ENCODE peak calls at places on chromosome 12, in eight cellular contexts. One of them, this sample, is unnamed.

GRCh38 chr12:25412735-25413134 is 140.3 kb downstream of the LMNTD1 start:
- DNase-seq in NCI-H1105: no peak
- DNase-seq in MV-4-11: no peak
- DNase-seq in T follicular helper cell: no peak
- DNase-seq in mucosa of gallbladder: no peak
- DNase-seq in T1000: no peak
- DNase-seq in NCI-H69: no peak
- DNase-seq in activated CD8-positive, alpha-beta memory T cell treated with anti-CD3 and anti-CD28 coated beads for 4 hours: no peak
- DNase-seq in this sample: no peak

GRCh38 chr12:89390802-89391673 is 38.7 kb upstream of the DUSP6 start:
- DNase-seq in activated CD8-positive, alpha-beta memory T cell treated with anti-CD3 and anti-CD28 coated beads for 4 hours: no peak
- DNase-seq in mucosa of gallbladder: peak
- DNase-seq in T follicular helper cell: no peak
- DNase-seq in NCI-H1105: no peak
- DNase-seq in T1000: peak
- DNase-seq in MV-4-11: peak
- DNase-seq in NCI-H69: no peak
- DNase-seq in this sample: no peak

GRCh38 chr12:71503579-71504470 is 64.2 kb downstream of the LGR5 start:
- DNase-seq in NCI-H69: peak
- DNase-seq in mucosa of gallbladder: no peak
- DNase-seq in T1000: no peak
- DNase-seq in T follicular helper cell: no peak
- DNase-seq in activated CD8-positive, alpha-beta memory T cell treated with anti-CD3 and anti-CD28 coated beads for 4 hours: no peak
- DNase-seq in NCI-H1105: peak
- DNase-seq in MV-4-11: no peak
- DNase-seq in this sample: no peak

GRCh38 chr12:6279631-6280030 is 30.9 kb upstream of the PLEKHG6 start:
- DNase-seq in T follicular helper cell: no peak
- DNase-seq in NCI-H69: no peak
- DNase-seq in MV-4-11: no peak
- DNase-seq in mucosa of gallbladder: no peak
- DNase-seq in activated CD8-positive, alpha-beta memory T cell treated with anti-CD3 and anti-CD28 coated beads for 4 hours: no peak
- DNase-seq in NCI-H1105: no peak
- DNase-seq in T1000: peak
- DNase-seq in this sample: no peak

GRCh38 chr12:99200711-99201384 is 446.7 kb upstream of the GARIN6 start:
- DNase-seq in T1000: no peak
- DNase-seq in T follicular helper cell: no peak
- DNase-seq in NCI-H1105: no peak
- DNase-seq in MV-4-11: no peak
- DNase-seq in activated CD8-positive, alpha-beta memory T cell treated with anti-CD3 and anti-CD28 coated beads for 4 hours: no peak
- DNase-seq in mucosa of gallbladder: no peak
- DNase-seq in NCI-H69: no peak
- DNase-seq in this sample: no peak

GRCh38 chr12:52018448-52019122 is 11.8 kb downstream of the TAMALIN start:
- DNase-seq in activated CD8-positive, alpha-beta memory T cell treated with anti-CD3 and anti-CD28 coated beads for 4 hours: no peak
- DNase-seq in NCI-H1105: no peak
- DNase-seq in T follicular helper cell: no peak
- DNase-seq in NCI-H69: peak
- DNase-seq in T1000: no peak
- DNase-seq in MV-4-11: no peak
- DNase-seq in mucosa of gallbladder: no peak
- DNase-seq in this sample: no peak

GRCh38 chr12:67141405-67142018 is 127.6 kb upstream of the CAND1 start:
- DNase-seq in MV-4-11: no peak
- DNase-seq in T follicular helper cell: no peak
- DNase-seq in NCI-H1105: no peak
- DNase-seq in activated CD8-positive, alpha-beta memory T cell treated with anti-CD3 and anti-CD28 coated beads for 4 hours: no peak
- DNase-seq in NCI-H69: peak
- DNase-seq in T1000: no peak
- DNase-seq in mucosa of gallbladder: no peak
- DNase-seq in this sample: no peak

GRCh38 chr12:65540140-65540539 is 261.7 kb downstream of the MSRB3 start:
- DNase-seq in NCI-H1105: no peak
- DNase-seq in T1000: no peak
- DNase-seq in mucosa of gallbladder: no peak
- DNase-seq in activated CD8-positive, alpha-beta memory T cell treated with anti-CD3 and anti-CD28 coated beads for 4 hours: no peak
- DNase-seq in T follicular helper cell: no peak
- DNase-seq in NCI-H69: no peak
- DNase-seq in MV-4-11: no peak
- DNase-seq in this sample: no peak

GRCh38 chr12:121144416-121144914 is 11.8 kb downstream of the P2RX7 start:
- DNase-seq in mucosa of gallbladder: no peak
- DNase-seq in T1000: no peak
- DNase-seq in NCI-H69: no peak
- DNase-seq in MV-4-11: peak
- DNase-seq in T follicular helper cell: no peak
- DNase-seq in NCI-H1105: no peak
- DNase-seq in activated CD8-positive, alpha-beta memory T cell treated with anti-CD3 and anti-CD28 coated beads for 4 hours: no peak
- DNase-seq in this sample: no peak

GRCh38 chr12:80937391-80938238 is at the start of gene LIN7A:
- DNase-seq in activated CD8-positive, alpha-beta memory T cell treated with anti-CD3 and anti-CD28 coated beads for 4 hours: no peak
- DNase-seq in MV-4-11: no peak
- DNase-seq in NCI-H1105: peak
- DNase-seq in T1000: peak
- DNase-seq in mucosa of gallbladder: peak
- DNase-seq in NCI-H69: peak
- DNase-seq in T follicular helper cell: no peak
- DNase-seq in this sample: no peak

GRCh38 chr12:131683266-131684014 is 27.4 kb upstream of the SFSWAP start:
- DNase-seq in T1000: no peak
- DNase-seq in T follicular helper cell: no peak
- DNase-seq in NCI-H69: no peak
- DNase-seq in MV-4-11: no peak
- DNase-seq in NCI-H1105: no peak
- DNase-seq in mucosa of gallbladder: no peak
- DNase-seq in activated CD8-positive, alpha-beta memory T cell treated with anti-CD3 and anti-CD28 coated beads for 4 hours: no peak
- DNase-seq in this sample: no peak

GRCh38 chr12:31783996-31784645 is 55.3 kb upstream of the AMN1 start:
- DNase-seq in T1000: no peak
- DNase-seq in NCI-H69: peak
- DNase-seq in MV-4-11: peak
- DNase-seq in NCI-H1105: no peak
- DNase-seq in activated CD8-positive, alpha-beta memory T cell treated with anti-CD3 and anti-CD28 coated beads for 4 hours: no peak
- DNase-seq in mucosa of gallbladder: no peak
- DNase-seq in T follicular helper cell: no peak
- DNase-seq in this sample: no peak

GRCh38 chr12:76085159-76085868 is 829 bp upstream of the NAP1L1 start:
- DNase-seq in NCI-H69: peak
- DNase-seq in T1000: no peak
- DNase-seq in MV-4-11: peak
- DNase-seq in mucosa of gallbladder: peak
- DNase-seq in T follicular helper cell: peak
- DNase-seq in activated CD8-positive, alpha-beta memory T cell treated with anti-CD3 and anti-CD28 coated beads for 4 hours: peak
- DNase-seq in NCI-H1105: peak
- DNase-seq in this sample: no peak

GRCh38 chr12:3492868-3493224 is 1.8 kb downstream of the PRMT8 start:
- DNase-seq in NCI-H1105: no peak
- DNase-seq in mucosa of gallbladder: no peak
- DNase-seq in activated CD8-positive, alpha-beta memory T cell treated with anti-CD3 and anti-CD28 coated beads for 4 hours: no peak
- DNase-seq in NCI-H69: peak
- DNase-seq in MV-4-11: no peak
- DNase-seq in T follicular helper cell: no peak
- DNase-seq in T1000: no peak
- DNase-seq in this sample: no peak

GRCh38 chr12:11724888-11725310 is 75.4 kb downstream of the ETV6 start:
- DNase-seq in MV-4-11: peak
- DNase-seq in NCI-H69: no peak
- DNase-seq in activated CD8-positive, alpha-beta memory T cell treated with anti-CD3 and anti-CD28 coated beads for 4 hours: no peak
- DNase-seq in T follicular helper cell: no peak
- DNase-seq in mucosa of gallbladder: no peak
- DNase-seq in T1000: no peak
- DNase-seq in NCI-H1105: no peak
- DNase-seq in this sample: peak

GRCh38 chr12:49585477-49586445 is 17.8 kb upstream of the MCRS1 start:
- DNase-seq in mucosa of gallbladder: no peak
- DNase-seq in MV-4-11: no peak
- DNase-seq in NCI-H69: no peak
- DNase-seq in T follicular helper cell: no peak
- DNase-seq in activated CD8-positive, alpha-beta memory T cell treated with anti-CD3 and anti-CD28 coated beads for 4 hours: no peak
- DNase-seq in NCI-H1105: no peak
- DNase-seq in T1000: no peak
- DNase-seq in this sample: no peak

GRCh38 chr12:41264281-41264680 is 76.2 kb downstream of the PDZRN4 start:
- DNase-seq in NCI-H1105: no peak
- DNase-seq in T1000: no peak
- DNase-seq in T follicular helper cell: no peak
- DNase-seq in activated CD8-positive, alpha-beta memory T cell treated with anti-CD3 and anti-CD28 coated beads for 4 hours: no peak
- DNase-seq in NCI-H69: peak
- DNase-seq in MV-4-11: peak
- DNase-seq in mucosa of gallbladder: no peak
- DNase-seq in this sample: no peak

GRCh38 chr12:88706286-88706685 is 126.0 kb upstream of the KITLG start:
- DNase-seq in T follicular helper cell: no peak
- DNase-seq in NCI-H1105: no peak
- DNase-seq in T1000: no peak
- DNase-seq in activated CD8-positive, alpha-beta memory T cell treated with anti-CD3 and anti-CD28 coated beads for 4 hours: no peak
- DNase-seq in MV-4-11: no peak
- DNase-seq in mucosa of gallbladder: no peak
- DNase-seq in NCI-H69: no peak
- DNase-seq in this sample: no peak

GRCh38 chr12:132491761-132492378 is 1.9 kb downstream of the FBRSL1 start:
- DNase-seq in T1000: no peak
- DNase-seq in activated CD8-positive, alpha-beta memory T cell treated with anti-CD3 and anti-CD28 coated beads for 4 hours: no peak
- DNase-seq in T follicular helper cell: no peak
- DNase-seq in NCI-H69: no peak
- DNase-seq in NCI-H1105: no peak
- DNase-seq in mucosa of gallbladder: no peak
- DNase-seq in MV-4-11: peak
- DNase-seq in this sample: no peak

GRCh38 chr12:111759991-111760390 is 6.7 kb upstream of the ALDH2 start:
- DNase-seq in T follicular helper cell: no peak
- DNase-seq in NCI-H1105: no peak
- DNase-seq in activated CD8-positive, alpha-beta memory T cell treated with anti-CD3 and anti-CD28 coated beads for 4 hours: no peak
- DNase-seq in MV-4-11: no peak
- DNase-seq in T1000: no peak
- DNase-seq in NCI-H69: no peak
- DNase-seq in mucosa of gallbladder: no peak
- DNase-seq in this sample: no peak

GRCh38 chr12:126663304-126664094 is 1598.3 kb downstream of the AACS start:
- DNase-seq in T follicular helper cell: no peak
- DNase-seq in NCI-H1105: peak
- DNase-seq in NCI-H69: peak
- DNase-seq in activated CD8-positive, alpha-beta memory T cell treated with anti-CD3 and anti-CD28 coated beads for 4 hours: no peak
- DNase-seq in mucosa of gallbladder: peak
- DNase-seq in MV-4-11: peak
- DNase-seq in T1000: no peak
- DNase-seq in this sample: peak

GRCh38 chr12:124351422-124351821 is 56.5 kb downstream of the RFLNA start:
- DNase-seq in NCI-H69: no peak
- DNase-seq in mucosa of gallbladder: no peak
- DNase-seq in T1000: no peak
- DNase-seq in activated CD8-positive, alpha-beta memory T cell treated with anti-CD3 and anti-CD28 coated beads for 4 hours: no peak
- DNase-seq in T follicular helper cell: no peak
- DNase-seq in MV-4-11: no peak
- DNase-seq in NCI-H1105: no peak
- DNase-seq in this sample: no peak

GRCh38 chr12:81167694-81168093 is 89.8 kb downstream of the ACSS3 start:
- DNase-seq in mucosa of gallbladder: no peak
- DNase-seq in MV-4-11: no peak
- DNase-seq in activated CD8-positive, alpha-beta memory T cell treated with anti-CD3 and anti-CD28 coated beads for 4 hours: no peak
- DNase-seq in NCI-H69: no peak
- DNase-seq in NCI-H1105: no peak
- DNase-seq in T follicular helper cell: no peak
- DNase-seq in T1000: no peak
- DNase-seq in this sample: no peak

GRCh38 chr12:12683725-12684124 is 12.3 kb downstream of the GPR19 start:
- DNase-seq in mucosa of gallbladder: no peak
- DNase-seq in NCI-H1105: no peak
- DNase-seq in activated CD8-positive, alpha-beta memory T cell treated with anti-CD3 and anti-CD28 coated beads for 4 hours: no peak
- DNase-seq in NCI-H69: peak
- DNase-seq in T follicular helper cell: no peak
- DNase-seq in MV-4-11: no peak
- DNase-seq in T1000: no peak
- DNase-seq in this sample: no peak

GRCh38 chr12:62948123-62948522 is 13.2 kb upstream of the PPM1H start:
- DNase-seq in T1000: no peak
- DNase-seq in NCI-H69: no peak
- DNase-seq in MV-4-11: no peak
- DNase-seq in activated CD8-positive, alpha-beta memory T cell treated with anti-CD3 and anti-CD28 coated beads for 4 hours: no peak
- DNase-seq in mucosa of gallbladder: no peak
- DNase-seq in NCI-H1105: no peak
- DNase-seq in T follicular helper cell: no peak
- DNase-seq in this sample: no peak

GRCh38 chr12:30862486-30862885 is 64.1 kb upstream of the TSPAN11 start:
- DNase-seq in NCI-H69: peak
- DNase-seq in T follicular helper cell: no peak
- DNase-seq in NCI-H1105: no peak
- DNase-seq in T1000: peak
- DNase-seq in MV-4-11: no peak
- DNase-seq in activated CD8-positive, alpha-beta memory T cell treated with anti-CD3 and anti-CD28 coated beads for 4 hours: no peak
- DNase-seq in mucosa of gallbladder: no peak
- DNase-seq in this sample: no peak

This sample was measured in body of pancreas.